ENCODE peak calls at places on chromosome 20, in seven cellular contexts. B is posterior cingulate gyrus, N is immature natural killer cell, Y is iPS-NIHi11, P is globus pallidus, A is NT2/D1, H is RKO. U is an unnamed sample.

GRCh38 chr20:57244627-57245214 is 21.7 kb downstream of the BMP7 start:
- DNase-seq in B (no peak), N (no peak), Y (peak), P (no peak), A (no peak), H (no peak), U (no peak)

GRCh38 chr20:57501461-57502330 is 23.2 kb downstream of the CTCFL start:
- DNase-seq in B (no peak), N (no peak), Y (no peak), P (no peak), A (no peak), H (no peak), U (no peak)

GRCh38 chr20:32534661-32535240 is 50.4 kb downstream of the NOL4L start:
- DNase-seq in B (no peak), N (no peak), Y (no peak), P (no peak), A (no peak), H (no peak), U (peak)

GRCh38 chr20:57060407-57061057 is 205.9 kb downstream of the BMP7 start:
- DNase-seq in B (no peak), N (no peak), Y (no peak), P (no peak), A (no peak), H (no peak), U (no peak)

GRCh38 chr20:8454137-8454712 is 322.2 kb downstream of the PLCB1 start:
- DNase-seq in B (no peak), N (peak), Y (peak), P (no peak), A (peak), H (peak), U (no peak)

GRCh38 chr20:47464380-47465101 is 37.1 kb upstream of the NCOA3 start:
- DNase-seq in B (peak), N (no peak), Y (no peak), P (no peak), A (no peak), H (peak), U (no peak)

GRCh38 chr20:36936341-36936740 is 15.2 kb downstream of the SAMHD1 start:
- DNase-seq in B (no peak), N (no peak), Y (no peak), P (no peak), A (no peak), H (no peak), U (no peak)

GRCh38 chr20:1434571-1435336 is 31.9 kb downstream of the NSFL1C start:
- DNase-seq in B (no peak), N (peak), Y (no peak), P (peak), A (no peak), H (peak), U (peak)

GRCh38 chr20:57225830-57226229 is 40.6 kb downstream of the BMP7 start:
- DNase-seq in B (no peak), N (no peak), Y (no peak), P (no peak), A (no peak), H (no peak), U (no peak)

GRCh38 chr20:13821876-13822275 is 37.0 kb downstream of the NDUFAF5 start:
- DNase-seq in B (no peak), N (no peak), Y (no peak), P (no peak), A (no peak), H (no peak), U (no peak)

GRCh38 chr20:16293590-16293989 is 279.7 kb downstream of the KIF16B start:
- DNase-seq in B (no peak), N (no peak), Y (no peak), P (no peak), A (no peak), H (no peak), U (no peak)

GRCh38 chr20:31740208-31740607 is 1.1 kb downstream of the TPX2 start:
- DNase-seq in B (no peak), N (no peak), Y (no peak), P (no peak), A (no peak), H (peak), U (no peak)

GRCh38 chr20:63501818-63502670 is 3.2 kb upstream of the EEF1A2 start:
- DNase-seq in B (peak), N (no peak), Y (peak), P (no peak), A (no peak), H (no peak), U (no peak)

GRCh38 chr20:22716824-22717351 is 132.5 kb upstream of the FOXA2 start:
- DNase-seq in B (no peak), N (no peak), Y (no peak), P (no peak), A (no peak), H (no peak), U (no peak)

GRCh38 chr20:20824924-20825584 is 112.6 kb upstream of the RALGAPA2 start:
- DNase-seq in B (peak), N (peak), Y (peak), P (peak), A (peak), H (peak), U (no peak)

GRCh38 chr20:59159091-59159821 is 4.4 kb upstream of the ZNF831 start:
- DNase-seq in B (no peak), N (peak), Y (no peak), P (no peak), A (peak), H (no peak), U (peak)

GRCh38 chr20:59006864-59007757 is at the start of gene CTSZ:
- DNase-seq in B (no peak), N (peak), Y (peak), P (peak), A (peak), H (peak), U (peak)

GRCh38 chr20:37189617-37190016 is 10.3 kb upstream of the MROH8 start:
- DNase-seq in B (no peak), N (no peak), Y (no peak), P (no peak), A (no peak), H (no peak), U (no peak)

GRCh38 chr20:4961746-4962145 is 39.6 kb downstream of the SLC23A2 start:
- DNase-seq in B (no peak), N (peak), Y (no peak), P (no peak), A (no peak), H (no peak), U (no peak)

GRCh38 chr20:25160457-25160856 is 35.1 kb upstream of the ENTPD6 start:
- DNase-seq in B (no peak), N (no peak), Y (no peak), P (no peak), A (no peak), H (no peak), U (no peak)

GRCh38 chr20:49700411-49701185 is 13.1 kb downstream of the B4GALT5 start:
- DNase-seq in B (no peak), N (no peak), Y (no peak), P (peak), A (no peak), H (peak), U (no peak)

GRCh38 chr20:57432874-57433491 is 41.8 kb downstream of the RBM38 start:
- DNase-seq in B (no peak), N (peak), Y (no peak), P (no peak), A (no peak), H (no peak), U (peak)

GRCh38 chr20:4998160-4998651 is 3.1 kb downstream of the SLC23A2 start:
- DNase-seq in B (no peak), N (no peak), Y (no peak), P (no peak), A (no peak), H (peak), U (no peak)

GRCh38 chr20:57671662-57672061 is 38.2 kb downstream of the PMEPA1 start:
- DNase-seq in B (no peak), N (no peak), Y (no peak), P (no peak), A (no peak), H (no peak), U (no peak)

GRCh38 chr20:9329356-9330092 is 184.9 kb upstream of the LAMP5 start:
- DNase-seq in B (no peak), N (no peak), Y (no peak), P (no peak), A (no peak), H (no peak), U (no peak)

GRCh38 chr20:24816431-24816830 is 132.6 kb upstream of the CST7 start:
- DNase-seq in B (no peak), N (no peak), Y (no peak), P (no peak), A (no peak), H (no peak), U (no peak)

GRCh38 chr20:10708342-10709185 is 34.8 kb upstream of the JAG1 start:
- DNase-seq in B (no peak), N (no peak), Y (no peak), P (no peak), A (no peak), H (no peak), U (no peak)

GRCh38 chr20:43667341-43668132 is 623 bp downstream of the MYBL2 start:
- DNase-seq in B (no peak), N (no peak), Y (peak), P (no peak), A (peak), H (no peak), U (no peak)

GRCh38 chr20:52152416-52152815 is 39.2 kb downstream of the ZFP64 start:
- DNase-seq in B (no peak), N (no peak), Y (no peak), P (no peak), A (no peak), H (no peak), U (no peak)

GRCh38 chr20:10579942-10580341 is 93.9 kb downstream of the JAG1 start:
- DNase-seq in B (no peak), N (no peak), Y (no peak), P (no peak), A (no peak), H (no peak), U (no peak)

GRCh38 chr20:59033616-59034165 is 1.6 kb upstream of the ATP5F1E start:
- DNase-seq in B (no peak), N (no peak), Y (no peak), P (no peak), A (no peak), H (no peak), U (no peak)

GRCh38 chr20:57024849-57025248 is 241.6 kb downstream of the BMP7 start:
- DNase-seq in B (no peak), N (no peak), Y (no peak), P (no peak), A (no peak), H (no peak), U (no peak)

U was measured in activated T-helper 9 cell treated with anti-CD3 and anti-CD28 coated beads, Interleukin-2, amount 50 U/mL, for 16 hours.